ENCODE peak calls at places on chromosomes 6 and 20, in five cellular contexts. B, U, F, H and M are unnamed samples.

GRCh38 chr6:101776919-101777350 is 383.4 kb downstream of the GRIK2 start:
- DNase-seq in B (no peak), U (no peak), F (no peak), H (no peak), M (no peak)

GRCh38 chr6:163626073-163626867 is 211.8 kb downstream of the QKI start:
- DNase-seq in B (no peak), U (no peak), F (no peak), H (no peak), M (no peak)

GRCh38 chr6:15264902-15265761 is 19.3 kb downstream of the JARID2 start:
- DNase-seq in B (no peak), U (no peak), F (peak; percentile 62), H (no peak), M (no peak)

GRCh38 chr20:54345301-54345724 is 130.1 kb upstream of the DOK5 start:
- DNase-seq in B (no peak), U (no peak), F (no peak), H (no peak), M (no peak)

GRCh38 chr6:139219271-139219729 is 72.5 kb downstream of the TXLNB start:
- DNase-seq in B (peak; percentile 87), U (peak; percentile 70), F (peak; percentile 90), H (peak; percentile 76), M (peak; percentile 89)

GRCh38 chr20:23147964-23148720 is 62.0 kb upstream of the CD93 start:
- DNase-seq in B (peak; percentile 87), U (no peak), F (peak; percentile 31), H (no peak), M (peak; percentile 90)

GRCh38 chr20:3890410-3890751 is 1.2 kb downstream of the PANK2 start:
- DNase-seq in B (peak; percentile 19), U (no peak), F (no peak), H (no peak), M (no peak)

GRCh38 chr20:34390769-34391447 is 27.8 kb downstream of the ITCH start:
- DNase-seq in B (peak; percentile 32), U (peak; percentile 60), F (no peak), H (no peak), M (no peak)

GRCh38 chr6:23523771-23524170 is 602.2 kb upstream of the NRSN1 start:
- DNase-seq in B (no peak), U (no peak), F (no peak), H (no peak), M (no peak)

GRCh38 chr6:30568245-30568644 is 3.0 kb upstream of the ABCF1 start:
- DNase-seq in B (no peak), U (no peak), F (no peak), H (no peak), M (no peak)

GRCh38 chr6:26087284-26088115 is at the start of gene HFE:
- DNase-seq in B (peak; percentile 44), U (peak; percentile 57), F (no peak), H (peak; percentile 67), M (no peak)

GRCh38 chr20:38357653-38358207 is 11.4 kb downstream of the LBP start:
- DNase-seq in B (no peak), U (no peak), F (no peak), H (no peak), M (no peak)

GRCh38 chr6:67666177-67666964 is 968.7 kb upstream of the ADGRB3 start:
- DNase-seq in B (no peak), U (no peak), F (no peak), H (no peak), M (no peak)

GRCh38 chr6:79461205-79461604 is 76.0 kb downstream of the LCA5 start:
- DNase-seq in B (no peak), U (no peak), F (no peak), H (no peak), M (no peak)

GRCh38 chr6:112205521-112206458 is 48.6 kb downstream of the LAMA4 start:
- DNase-seq in B (no peak), U (no peak), F (no peak), H (no peak), M (no peak)

GRCh38 chr6:55794136-55794812 is 81.1 kb downstream of the BMP5 start:
- DNase-seq in B (no peak), U (no peak), F (no peak), H (no peak), M (no peak)

GRCh38 chr6:48206091-48206490 is 95.1 kb upstream of the PTCHD4 start:
- DNase-seq in B (no peak), U (no peak), F (no peak), H (no peak), M (no peak)

GRCh38 chr6:36692220-36692619 is 5.4 kb upstream of the RAB44 start:
- DNase-seq in B (no peak), U (no peak), F (no peak), H (no peak), M (peak; percentile 95)

GRCh38 chr6:24004062-24004461 is 122.0 kb upstream of the NRSN1 start:
- DNase-seq in B (no peak), U (no peak), F (no peak), H (no peak), M (no peak)

GRCh38 chr6:41278699-41279405 is 7.6 kb downstream of the TREM1 start:
- DNase-seq in B (peak; percentile 39), U (peak; percentile 39), F (no peak), H (peak; percentile 46), M (peak; percentile 79)

GRCh38 chr6:79712616-79713015 is 81.5 kb downstream of the SH3BGRL2 start:
- DNase-seq in B (no peak), U (no peak), F (no peak), H (no peak), M (no peak)

GRCh38 chr20:11716239-11716944 is 201.3 kb upstream of the BTBD3 start:
- DNase-seq in B (no peak), U (no peak), F (no peak), H (no peak), M (no peak)

GRCh38 chr6:18392346-18392877 is 5.3 kb downstream of the RNF144B start:
- DNase-seq in B (no peak), U (no peak), F (no peak), H (no peak), M (no peak)

GRCh38 chr20:44785768-44786167 is 24.6 kb downstream of the RIMS4 start:
- DNase-seq in B (no peak), U (no peak), F (no peak), H (no peak), M (no peak)

GRCh38 chr20:17533396-17533795 is 2.2 kb upstream of the BFSP1 start:
- DNase-seq in B (no peak), U (no peak), F (no peak), H (no peak), M (no peak)

GRCh38 chr6:69232506-69233194 is 564.2 kb downstream of the LMBRD1 start:
- DNase-seq in B (peak; percentile 28), U (peak; percentile 61), F (peak; percentile 86), H (peak; percentile 81), M (peak; percentile 51)

GRCh38 chr6:33418690-33419291 is 884 bp upstream of the CUTA start:
- DNase-seq in B (no peak), U (peak; percentile 58), F (no peak), H (no peak), M (no peak)

DNA sequence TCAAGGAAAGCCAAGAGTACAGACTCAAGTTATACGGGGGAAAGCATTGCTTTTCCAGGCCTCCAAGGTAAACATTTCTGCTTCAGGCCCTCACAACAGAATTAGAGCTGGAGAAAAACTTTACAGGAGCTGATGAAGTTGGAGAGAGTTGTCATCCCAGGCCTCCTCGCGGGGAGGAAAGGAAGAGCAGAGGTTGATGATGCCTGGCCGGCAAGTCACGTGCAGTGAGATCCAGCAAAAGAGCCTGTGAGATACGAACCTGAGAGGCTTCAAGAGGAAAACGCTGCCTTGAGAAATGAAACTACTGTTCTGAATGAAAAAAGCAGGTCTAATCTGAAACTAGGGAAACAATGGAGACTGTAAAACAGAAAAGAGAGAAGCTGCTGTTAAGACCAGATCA is 122.9 kb downstream of the FAM120B start:
- DNase-seq in B (no peak), U (no peak), F (no peak), H (no peak), M (no peak)
- TF ChIP-seq CTCF in B (no peak), U (no peak), F (no peak), H (no peak), M (no peak)

DNA sequence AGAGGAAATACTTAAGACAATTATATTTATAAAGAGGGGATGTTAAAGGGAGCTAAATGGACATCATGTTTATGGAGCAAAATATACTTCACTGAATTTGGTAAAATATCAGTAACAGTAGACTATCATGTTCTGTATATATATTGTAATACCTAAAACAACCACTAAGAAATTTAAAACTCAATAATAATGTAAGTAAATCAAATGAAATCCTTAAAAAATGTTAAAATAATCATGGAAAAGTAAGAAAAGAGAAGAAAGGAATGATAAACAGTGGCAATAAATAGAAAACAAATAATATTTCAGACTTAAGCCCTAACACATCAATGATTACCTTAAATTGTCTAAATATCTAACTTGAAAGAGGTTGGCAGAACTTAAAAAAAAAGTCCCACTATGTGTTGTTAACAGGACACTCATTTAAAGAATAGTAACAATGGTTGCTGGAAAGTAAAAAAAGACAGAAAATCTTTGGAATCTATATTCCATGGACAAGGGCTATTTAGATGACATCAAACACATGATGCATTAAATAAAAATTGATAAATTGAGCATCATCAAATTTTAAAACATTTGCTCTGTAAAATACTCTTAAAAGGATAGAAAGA is 842.2 kb upstream of the MAP3K7 start:
- DNase-seq in B (no peak), U (no peak), F (no peak), H (no peak), M (no peak)
- TF ChIP-seq CTCF in B (no peak), U (no peak), F (peak; percentile 28), H (no peak), M (no peak)

GRCh38 chr6:134328138-134328537 is 10.2 kb upstream of the SGK1 start:
- DNase-seq in B (no peak), U (no peak), F (no peak), H (no peak), M (no peak)
- TF ChIP-seq CTCF in B (no peak), U (no peak), F (no peak), H (no peak), M (no peak)

GRCh38 chr6:160730911-160731310 is 28.9 kb downstream of the PLG start:
- DNase-seq in B (no peak), U (no peak), F (no peak), H (no peak), M (no peak)
- TF ChIP-seq CTCF in B (no peak), U (no peak), F (no peak), H (no peak), M (no peak)

GRCh38 chr6:20340459-20340858 is 61.2 kb upstream of the E2F3 start:
- DNase-seq in B (no peak), U (no peak), F (no peak), H (no peak), M (no peak)
- TF ChIP-seq CTCF in B (no peak), U (no peak), F (no peak), H (no peak), M (no peak)

GRCh38 chr6:88599561-88599960 is 363.9 kb downstream of the RNGTT start:
- DNase-seq in B (no peak), U (no peak), F (no peak), H (no peak), M (no peak)
- TF ChIP-seq CTCF in B (no peak), U (no peak), F (no peak), H (no peak), M (no peak)